ENCODE peak calls at places on chromosomes 11 and 22, in six cellular contexts. One of them, this sample, is unnamed.

GRCh38 chr11:16812274-16812673 is 73.8 kb downstream of the C11orf58 start:
- ATAC-seq in GM12878: no peak
- ATAC-seq in upper lobe of left lung: no peak
- ATAC-seq in HepG2: peak
- ATAC-seq in A549: no peak
- ATAC-seq in K562: no peak
- ATAC-seq in this sample: no peak

GRCh38 chr11:85822814-85823213 is 11.9 kb upstream of the SYTL2 start:
- ATAC-seq in A549: no peak
- ATAC-seq in K562: no peak
- ATAC-seq in upper lobe of left lung: no peak
- ATAC-seq in GM12878: no peak
- ATAC-seq in HepG2: no peak
- ATAC-seq in this sample: no peak

GRCh38 chr11:112797072-112797471 is 164.1 kb upstream of the NCAM1 start:
- ATAC-seq in upper lobe of left lung: no peak
- ATAC-seq in A549: no peak
- ATAC-seq in GM12878: no peak
- ATAC-seq in HepG2: no peak
- ATAC-seq in K562: no peak
- ATAC-seq in this sample: no peak

GRCh38 chr11:115415939-115416338 is 88.3 kb downstream of the CADM1 start:
- ATAC-seq in GM12878: no peak
- ATAC-seq in A549: no peak
- ATAC-seq in upper lobe of left lung: no peak
- ATAC-seq in K562: no peak
- ATAC-seq in HepG2: no peak
- ATAC-seq in this sample: no peak

GRCh38 chr22:37154925-37155712 is 5.4 kb upstream of the IL2RB start:
- ATAC-seq in HepG2: no peak
- ATAC-seq in upper lobe of left lung: no peak
- ATAC-seq in K562: no peak
- ATAC-seq in GM12878: peak
- ATAC-seq in A549: no peak
- ATAC-seq in this sample: no peak

GRCh38 chr11:7421136-7421535 is 64.2 kb upstream of the OLFML1 start:
- ATAC-seq in HepG2: no peak
- ATAC-seq in A549: no peak
- ATAC-seq in upper lobe of left lung: no peak
- ATAC-seq in GM12878: no peak
- ATAC-seq in K562: no peak
- ATAC-seq in this sample: no peak

GRCh38 chr11:118155781-118156530 is 3.3 kb upstream of the SCN4B start:
- ATAC-seq in K562: no peak
- ATAC-seq in GM12878: no peak
- ATAC-seq in A549: no peak
- ATAC-seq in upper lobe of left lung: no peak
- ATAC-seq in HepG2: peak
- ATAC-seq in this sample: no peak

GRCh38 chr11:7612056-7612660 is 61.1 kb downstream of the CYB5R2 start:
- ATAC-seq in upper lobe of left lung: no peak
- ATAC-seq in A549: no peak
- ATAC-seq in K562: no peak
- ATAC-seq in HepG2: peak
- ATAC-seq in GM12878: no peak
- ATAC-seq in this sample: no peak

GRCh38 chr22:19122143-19122751 is at the start of gene DGCR2:
- ATAC-seq in GM12878: peak
- ATAC-seq in HepG2: peak
- ATAC-seq in upper lobe of left lung: peak
- ATAC-seq in K562: peak
- ATAC-seq in A549: peak
- ATAC-seq in this sample: peak

GRCh38 chr22:46406791-46407190 is 71.3 kb downstream of the TRMU start:
- ATAC-seq in HepG2: no peak
- ATAC-seq in upper lobe of left lung: no peak
- ATAC-seq in K562: no peak
- ATAC-seq in A549: no peak
- ATAC-seq in GM12878: no peak
- ATAC-seq in this sample: no peak

GRCh38 chr11:20355221-20356219 is 8.0 kb upstream of the HTATIP2 start:
- ATAC-seq in GM12878: peak
- ATAC-seq in K562: peak
- ATAC-seq in A549: peak
- ATAC-seq in HepG2: peak
- ATAC-seq in upper lobe of left lung: peak
- ATAC-seq in this sample: no peak

GRCh38 chr11:15769203-15769602 is 587.1 kb downstream of the SOX6 start:
- ATAC-seq in upper lobe of left lung: no peak
- ATAC-seq in A549: no peak
- ATAC-seq in K562: no peak
- ATAC-seq in HepG2: no peak
- ATAC-seq in GM12878: no peak
- ATAC-seq in this sample: peak

GRCh38 chr11:17743808-17744119 is 9.2 kb downstream of the KCNC1 start:
- ATAC-seq in HepG2: no peak
- ATAC-seq in K562: no peak
- ATAC-seq in upper lobe of left lung: no peak
- ATAC-seq in GM12878: no peak
- ATAC-seq in A549: no peak
- ATAC-seq in this sample: no peak

GRCh38 chr11:83816572-83817187 is 530.5 kb upstream of the CCDC90B start:
- ATAC-seq in GM12878: peak
- ATAC-seq in A549: peak
- ATAC-seq in upper lobe of left lung: no peak
- ATAC-seq in HepG2: no peak
- ATAC-seq in K562: no peak
- ATAC-seq in this sample: no peak

GRCh38 chr11:43992834-43993637 is 50.6 kb downstream of the C11orf96 start:
- ATAC-seq in A549: no peak
- ATAC-seq in K562: no peak
- ATAC-seq in GM12878: peak
- ATAC-seq in HepG2: no peak
- ATAC-seq in upper lobe of left lung: no peak
- ATAC-seq in this sample: peak

GRCh38 chr11:58685973-58686720 is 45.6 kb downstream of the GLYAT start:
- ATAC-seq in upper lobe of left lung: no peak
- ATAC-seq in A549: no peak
- ATAC-seq in GM12878: peak
- ATAC-seq in HepG2: no peak
- ATAC-seq in K562: no peak
- ATAC-seq in this sample: no peak

GRCh38 chr22:44330188-44330726 is 17.5 kb upstream of the SHISAL1 start:
- ATAC-seq in upper lobe of left lung: no peak
- ATAC-seq in K562: no peak
- ATAC-seq in A549: no peak
- ATAC-seq in GM12878: no peak
- ATAC-seq in HepG2: no peak
- ATAC-seq in this sample: no peak

GRCh38 chr11:19918302-19919049 is 205.8 kb downstream of the NAV2 start:
- ATAC-seq in GM12878: no peak
- ATAC-seq in upper lobe of left lung: no peak
- ATAC-seq in K562: no peak
- ATAC-seq in A549: no peak
- ATAC-seq in HepG2: no peak
- ATAC-seq in this sample: no peak

GRCh38 chr11:61912991-61913698 is 4.2 kb downstream of the RAB3IL1 start:
- ATAC-seq in K562: no peak
- ATAC-seq in HepG2: no peak
- ATAC-seq in upper lobe of left lung: no peak
- ATAC-seq in GM12878: no peak
- ATAC-seq in A549: no peak
- ATAC-seq in this sample: no peak

GRCh38 chr11:109971184-109971523 is 122.0 kb upstream of the ZC3H12C start:
- ATAC-seq in K562: no peak
- ATAC-seq in HepG2: no peak
- ATAC-seq in GM12878: peak
- ATAC-seq in A549: no peak
- ATAC-seq in upper lobe of left lung: no peak
- ATAC-seq in this sample: no peak

GRCh38 chr11:1854949-1855885 is 2.3 kb downstream of the LSP1 start:
- ATAC-seq in HepG2: no peak
- ATAC-seq in GM12878: peak
- ATAC-seq in A549: no peak
- ATAC-seq in upper lobe of left lung: no peak
- ATAC-seq in K562: peak
- ATAC-seq in this sample: no peak

GRCh38 chr22:24686280-24686679 is 83.3 kb downstream of the GGT1 start:
- ATAC-seq in K562: no peak
- ATAC-seq in A549: no peak
- ATAC-seq in GM12878: no peak
- ATAC-seq in HepG2: no peak
- ATAC-seq in upper lobe of left lung: no peak
- ATAC-seq in this sample: no peak

GRCh38 chr11:76269247-76269646 is 62.9 kb upstream of the WNT11 start:
- ATAC-seq in upper lobe of left lung: no peak
- ATAC-seq in GM12878: no peak
- ATAC-seq in A549: no peak
- ATAC-seq in HepG2: peak
- ATAC-seq in K562: no peak
- ATAC-seq in this sample: peak

GRCh38 chr11:118214210-118214914 is 10.4 kb downstream of the JAML start:
- ATAC-seq in GM12878: peak
- ATAC-seq in A549: no peak
- ATAC-seq in HepG2: no peak
- ATAC-seq in upper lobe of left lung: peak
- ATAC-seq in K562: no peak
- ATAC-seq in this sample: peak

GRCh38 chr11:86003654-86004053 is 65.2 kb downstream of the PICALM start:
- ATAC-seq in K562: no peak
- ATAC-seq in HepG2: no peak
- ATAC-seq in upper lobe of left lung: no peak
- ATAC-seq in GM12878: no peak
- ATAC-seq in A549: no peak
- ATAC-seq in this sample: no peak

GRCh38 chr22:45537734-45538181 is 35.1 kb downstream of the FBLN1 start:
- ATAC-seq in GM12878: no peak
- ATAC-seq in upper lobe of left lung: peak
- ATAC-seq in A549: no peak
- ATAC-seq in HepG2: no peak
- ATAC-seq in K562: no peak
- ATAC-seq in this sample: peak

GRCh38 chr11:9568854-9569587 is 4.4 kb upstream of the WEE1 start:
- ATAC-seq in HepG2: peak
- ATAC-seq in GM12878: no peak
- ATAC-seq in K562: no peak
- ATAC-seq in upper lobe of left lung: peak
- ATAC-seq in A549: peak
- ATAC-seq in this sample: peak
- TF ChIP-seq EP300 in HepG2: peak
- TF ChIP-seq EP300 in GM12878: no peak
- TF ChIP-seq EP300 in K562: no peak
- TF ChIP-seq EP300 in upper lobe of left lung: no peak
- TF ChIP-seq EP300 in A549: no peak
- TF ChIP-seq EP300 in this sample: no peak

GRCh38 chr11:13128381-13128780 is 119.3 kb downstream of the RASSF10 start:
- ATAC-seq in upper lobe of left lung: no peak
- ATAC-seq in A549: no peak
- ATAC-seq in K562: no peak
- ATAC-seq in GM12878: no peak
- ATAC-seq in HepG2: no peak
- ATAC-seq in this sample: no peak

GRCh38 chr11:13120691-13121090 is 111.6 kb downstream of the RASSF10 start:
- ATAC-seq in GM12878: no peak
- ATAC-seq in K562: no peak
- ATAC-seq in A549: no peak
- ATAC-seq in HepG2: no peak
- ATAC-seq in upper lobe of left lung: no peak
- ATAC-seq in this sample: no peak

GRCh38 chr11:13127161-13127560 is 118.0 kb downstream of the RASSF10 start:
- ATAC-seq in K562: no peak
- ATAC-seq in upper lobe of left lung: no peak
- ATAC-seq in GM12878: no peak
- ATAC-seq in HepG2: no peak
- ATAC-seq in A549: peak
- ATAC-seq in this sample: no peak

DNA sequence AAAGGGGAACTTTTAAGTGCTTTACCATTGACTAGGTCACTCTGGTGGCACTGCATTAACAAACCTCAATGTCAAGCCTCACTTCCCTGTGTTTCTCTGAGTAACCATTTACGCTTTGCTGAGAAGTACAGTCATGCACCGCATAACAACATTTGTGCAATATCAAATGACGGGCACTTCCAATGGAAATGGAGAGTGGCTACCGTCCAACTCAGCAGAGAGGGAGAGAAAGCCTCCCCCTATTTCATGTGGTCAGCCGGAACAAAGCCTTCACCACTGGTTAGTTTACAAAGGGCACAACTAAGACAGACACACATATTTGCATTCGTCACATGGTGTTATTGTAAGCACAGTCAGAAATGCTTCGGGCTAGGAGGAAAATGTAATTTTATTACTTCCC is 117.3 kb downstream of the RASSF10 start:
- ATAC-seq in K562: no peak
- ATAC-seq in A549: peak
- ATAC-seq in GM12878: peak
- ATAC-seq in upper lobe of left lung: peak
- ATAC-seq in HepG2: no peak
- ATAC-seq in this sample: no peak
- TF ChIP-seq POLR2A in K562: no peak
- TF ChIP-seq POLR2A in A549: no peak
- TF ChIP-seq POLR2A in GM12878: no peak
- TF ChIP-seq POLR2A in upper lobe of left lung: no peak
- TF ChIP-seq POLR2A in HepG2: no peak
- TF ChIP-seq POLR2A in this sample: no peak

GRCh38 chr11:65316979-65317786 is 2.5 kb downstream of the CDC42EP2 start:
- ATAC-seq in GM12878: no peak
- ATAC-seq in A549: no peak
- ATAC-seq in HepG2: peak
- ATAC-seq in K562: no peak
- ATAC-seq in upper lobe of left lung: peak
- ATAC-seq in this sample: peak
- TF ChIP-seq EP300 in GM12878: no peak
- TF ChIP-seq EP300 in A549: no peak
- TF ChIP-seq EP300 in HepG2: no peak
- TF ChIP-seq EP300 in K562: no peak
- TF ChIP-seq EP300 in upper lobe of left lung: no peak
- TF ChIP-seq EP300 in this sample: no peak

GRCh38 chr22:26429458-26430238 is 588 bp downstream of the ASPHD2 start:
- ATAC-seq in A549: peak
- ATAC-seq in HepG2: no peak
- ATAC-seq in K562: no peak
- ATAC-seq in GM12878: no peak
- ATAC-seq in upper lobe of left lung: no peak
- ATAC-seq in this sample: peak

GRCh38 chr22:26430600-26430999 is 1.5 kb downstream of the ASPHD2 start:
- ATAC-seq in K562: no peak
- ATAC-seq in A549: no peak
- ATAC-seq in upper lobe of left lung: no peak
- ATAC-seq in GM12878: peak
- ATAC-seq in HepG2: no peak
- ATAC-seq in this sample: no peak

GRCh38 chr22:26431151-26431995 is 2.3 kb downstream of the ASPHD2 start:
- ATAC-seq in GM12878: peak
- ATAC-seq in HepG2: no peak
- ATAC-seq in upper lobe of left lung: no peak
- ATAC-seq in K562: no peak
- ATAC-seq in A549: no peak
- ATAC-seq in this sample: no peak

GRCh38 chr22:26426924-26427323 is 2.1 kb upstream of the ASPHD2 start:
- ATAC-seq in GM12878: no peak
- ATAC-seq in HepG2: no peak
- ATAC-seq in K562: no peak
- ATAC-seq in A549: no peak
- ATAC-seq in upper lobe of left lung: no peak
- ATAC-seq in this sample: no peak

GRCh38 chr22:26428515-26429457 is at the start of gene ASPHD2:
- ATAC-seq in K562: peak
- ATAC-seq in A549: peak
- ATAC-seq in HepG2: peak
- ATAC-seq in upper lobe of left lung: peak
- ATAC-seq in GM12878: peak
- ATAC-seq in this sample: peak
- TF ChIP-seq POLR2A in K562: no peak
- TF ChIP-seq POLR2A in A549: peak
- TF ChIP-seq POLR2A in HepG2: no peak
- TF ChIP-seq POLR2A in upper lobe of left lung: peak
- TF ChIP-seq POLR2A in GM12878: peak
- TF ChIP-seq POLR2A in this sample: no peak